ENCODE peak calls at places on chromosomes 13 and 19, in eight cellular contexts. One of them, this sample, is unnamed.

GRCh38 chr13:65724261-65724660 is 1505.9 kb downstream of the PCDH9 start:
- DNase-seq in brain microvascular endothelial cell: peak; percentile 71
- DNase-seq in AG10803: peak; percentile 80
- DNase-seq in activated CD4-positive, alpha-beta T cell treated with anti-CD3 and anti-CD28 coated beads for 1 hour: no peak
- DNase-seq in cardiac fibroblast: peak; percentile 80
- DNase-seq in A549: no peak
- DNase-seq in CD8-positive, alpha-beta memory T cell: no peak
- DNase-seq in H9: no peak
- DNase-seq in this sample: peak; percentile 73

GRCh38 chr13:98413796-98414195 is 163.1 kb downstream of the STK24 start:
- DNase-seq in brain microvascular endothelial cell: no peak
- DNase-seq in AG10803: no peak
- DNase-seq in activated CD4-positive, alpha-beta T cell treated with anti-CD3 and anti-CD28 coated beads for 1 hour: no peak
- DNase-seq in cardiac fibroblast: no peak
- DNase-seq in A549: no peak
- DNase-seq in CD8-positive, alpha-beta memory T cell: no peak
- DNase-seq in H9: no peak
- DNase-seq in this sample: no peak

GRCh38 chr13:110417537-110417908 is 110.4 kb downstream of the COL4A2 start:
- DNase-seq in brain microvascular endothelial cell: no peak
- DNase-seq in AG10803: no peak
- DNase-seq in activated CD4-positive, alpha-beta T cell treated with anti-CD3 and anti-CD28 coated beads for 1 hour: no peak
- DNase-seq in cardiac fibroblast: no peak
- DNase-seq in A549: no peak
- DNase-seq in CD8-positive, alpha-beta memory T cell: no peak
- DNase-seq in H9: no peak
- DNase-seq in this sample: no peak

GRCh38 chr13:30907167-30907761 is 1.2 kb downstream of the MEDAG start:
- DNase-seq in brain microvascular endothelial cell: no peak
- DNase-seq in AG10803: peak; percentile 48
- DNase-seq in activated CD4-positive, alpha-beta T cell treated with anti-CD3 and anti-CD28 coated beads for 1 hour: no peak
- DNase-seq in cardiac fibroblast: peak; percentile 54
- DNase-seq in A549: no peak
- DNase-seq in CD8-positive, alpha-beta memory T cell: no peak
- DNase-seq in H9: no peak
- DNase-seq in this sample: peak; percentile 74

GRCh38 chr13:21218351-21219043 is 42.0 kb downstream of the MRPL57 start:
- DNase-seq in brain microvascular endothelial cell: no peak
- DNase-seq in AG10803: peak; percentile 20
- DNase-seq in activated CD4-positive, alpha-beta T cell treated with anti-CD3 and anti-CD28 coated beads for 1 hour: no peak
- DNase-seq in cardiac fibroblast: no peak
- DNase-seq in A549: no peak
- DNase-seq in CD8-positive, alpha-beta memory T cell: no peak
- DNase-seq in H9: no peak
- DNase-seq in this sample: no peak

GRCh38 chr19:50192463-50193211 is 10.8 kb upstream of the MYH14 start:
- DNase-seq in brain microvascular endothelial cell: no peak
- DNase-seq in AG10803: no peak
- DNase-seq in activated CD4-positive, alpha-beta T cell treated with anti-CD3 and anti-CD28 coated beads for 1 hour: no peak
- DNase-seq in cardiac fibroblast: no peak
- DNase-seq in A549: no peak
- DNase-seq in CD8-positive, alpha-beta memory T cell: no peak
- DNase-seq in H9: no peak
- DNase-seq in this sample: no peak

GRCh38 chr13:45194081-45194939 is 6.5 kb downstream of the KCTD4 start:
- DNase-seq in brain microvascular endothelial cell: peak; percentile 43
- DNase-seq in AG10803: peak; percentile 46
- DNase-seq in activated CD4-positive, alpha-beta T cell treated with anti-CD3 and anti-CD28 coated beads for 1 hour: no peak
- DNase-seq in cardiac fibroblast: peak; percentile 67
- DNase-seq in A549: no peak
- DNase-seq in CD8-positive, alpha-beta memory T cell: no peak
- DNase-seq in H9: peak; percentile 43
- DNase-seq in this sample: peak; percentile 77

GRCh38 chr19:23787106-23787505 is 28.4 kb upstream of the ZNF681 start:
- DNase-seq in brain microvascular endothelial cell: peak; percentile 7
- DNase-seq in AG10803: peak; percentile 2
- DNase-seq in activated CD4-positive, alpha-beta T cell treated with anti-CD3 and anti-CD28 coated beads for 1 hour: no peak
- DNase-seq in cardiac fibroblast: peak; percentile 49
- DNase-seq in A549: no peak
- DNase-seq in CD8-positive, alpha-beta memory T cell: no peak
- DNase-seq in H9: no peak
- DNase-seq in this sample: peak; percentile 26

GRCh38 chr13:58324130-58324529 is 692.6 kb downstream of the PCDH17 start:
- DNase-seq in brain microvascular endothelial cell: no peak
- DNase-seq in AG10803: no peak
- DNase-seq in activated CD4-positive, alpha-beta T cell treated with anti-CD3 and anti-CD28 coated beads for 1 hour: no peak
- DNase-seq in cardiac fibroblast: no peak
- DNase-seq in A549: no peak
- DNase-seq in CD8-positive, alpha-beta memory T cell: no peak
- DNase-seq in H9: no peak
- DNase-seq in this sample: no peak

GRCh38 chr19:55454787-55455243 is 6.6 kb downstream of the ISOC2 start:
- DNase-seq in brain microvascular endothelial cell: no peak
- DNase-seq in AG10803: peak; percentile 26
- DNase-seq in activated CD4-positive, alpha-beta T cell treated with anti-CD3 and anti-CD28 coated beads for 1 hour: peak; percentile 31
- DNase-seq in cardiac fibroblast: peak; percentile 54
- DNase-seq in A549: peak; percentile 92
- DNase-seq in CD8-positive, alpha-beta memory T cell: peak; percentile 62
- DNase-seq in H9: peak; percentile 73
- DNase-seq in this sample: no peak

GRCh38 chr19:2361259-2362038 is 1.4 kb downstream of the TMPRSS9 start:
- DNase-seq in brain microvascular endothelial cell: no peak
- DNase-seq in AG10803: no peak
- DNase-seq in activated CD4-positive, alpha-beta T cell treated with anti-CD3 and anti-CD28 coated beads for 1 hour: no peak
- DNase-seq in cardiac fibroblast: no peak
- DNase-seq in A549: no peak
- DNase-seq in CD8-positive, alpha-beta memory T cell: no peak
- DNase-seq in H9: no peak
- DNase-seq in this sample: no peak

GRCh38 chr13:48236528-48237353 is 3.7 kb downstream of the ITM2B start:
- DNase-seq in brain microvascular endothelial cell: no peak
- DNase-seq in AG10803: peak; percentile 62
- DNase-seq in activated CD4-positive, alpha-beta T cell treated with anti-CD3 and anti-CD28 coated beads for 1 hour: no peak
- DNase-seq in cardiac fibroblast: peak; percentile 77
- DNase-seq in A549: no peak
- DNase-seq in CD8-positive, alpha-beta memory T cell: no peak
- DNase-seq in H9: no peak
- DNase-seq in this sample: no peak

GRCh38 chr13:102935896-102936321 is 90.1 kb downstream of the ERCC5 start:
- DNase-seq in brain microvascular endothelial cell: no peak
- DNase-seq in AG10803: no peak
- DNase-seq in activated CD4-positive, alpha-beta T cell treated with anti-CD3 and anti-CD28 coated beads for 1 hour: no peak
- DNase-seq in cardiac fibroblast: no peak
- DNase-seq in A549: no peak
- DNase-seq in CD8-positive, alpha-beta memory T cell: no peak
- DNase-seq in H9: no peak
- DNase-seq in this sample: no peak

GRCh38 chr13:99386495-99386894 is 79.3 kb upstream of the GPR183 start:
- DNase-seq in brain microvascular endothelial cell: no peak
- DNase-seq in AG10803: no peak
- DNase-seq in activated CD4-positive, alpha-beta T cell treated with anti-CD3 and anti-CD28 coated beads for 1 hour: no peak
- DNase-seq in cardiac fibroblast: no peak
- DNase-seq in A549: no peak
- DNase-seq in CD8-positive, alpha-beta memory T cell: no peak
- DNase-seq in H9: peak; percentile 37
- DNase-seq in this sample: no peak

GRCh38 chr19:49637865-49638350 is 2.0 kb downstream of the RRAS start:
- DNase-seq in brain microvascular endothelial cell: peak; percentile 62
- DNase-seq in AG10803: peak; percentile 82
- DNase-seq in activated CD4-positive, alpha-beta T cell treated with anti-CD3 and anti-CD28 coated beads for 1 hour: no peak
- DNase-seq in cardiac fibroblast: peak; percentile 84
- DNase-seq in A549: peak; percentile 87
- DNase-seq in CD8-positive, alpha-beta memory T cell: peak; percentile 47
- DNase-seq in H9: peak; percentile 86
- DNase-seq in this sample: peak; percentile 75

GRCh38 chr13:25249001-25249543 is 38.2 kb downstream of the MTMR6 start:
- DNase-seq in brain microvascular endothelial cell: peak; percentile 36
- DNase-seq in AG10803: peak; percentile 73
- DNase-seq in activated CD4-positive, alpha-beta T cell treated with anti-CD3 and anti-CD28 coated beads for 1 hour: no peak
- DNase-seq in cardiac fibroblast: peak; percentile 56
- DNase-seq in A549: no peak
- DNase-seq in CD8-positive, alpha-beta memory T cell: no peak
- DNase-seq in H9: no peak
- DNase-seq in this sample: peak; percentile 40

GRCh38 chr19:36141039-36141914 is 1.4 kb downstream of the CAPNS1 start:
- DNase-seq in brain microvascular endothelial cell: peak; percentile 84
- DNase-seq in AG10803: peak; percentile 75
- DNase-seq in activated CD4-positive, alpha-beta T cell treated with anti-CD3 and anti-CD28 coated beads for 1 hour: peak; percentile 86
- DNase-seq in cardiac fibroblast: peak; percentile 87
- DNase-seq in A549: peak; percentile 99
- DNase-seq in CD8-positive, alpha-beta memory T cell: peak; percentile 90
- DNase-seq in H9: peak; percentile 98
- DNase-seq in this sample: peak; percentile 71